ENCODE peak calls at places on chromosomes 16 and 17, in ten cellular contexts. P is right lobe of liver; I is effector memory CD4-positive, alpha-beta T cell; A is pancreas; M is CD4-positive, alpha-beta memory T cell; S is right atrium auricular region; H is brain microvascular endothelial cell; J is lower lobe of right lung; W is colonic mucosa; L is caudate nucleus. G is an unnamed sample.

GRCh38 chr17:51439395-51440229 is 179.3 kb downstream of the UTP18 start:
- DNase-seq in H (peak), A (no peak), P (peak), M (no peak), L (no peak), J (no peak), W (no peak), I (no peak), S (no peak), G (no peak)

GRCh38 chr16:88393571-88393970 is 10.8 kb downstream of the ZNF469 start:
- DNase-seq in S (no peak), J (no peak), A (no peak), L (no peak), W (no peak), M (no peak), P (no peak), I (no peak), H (no peak), G (no peak)

GRCh38 chr16:72987480-72987901 is 60.4 kb downstream of the ZFHX3 start:
- DNase-seq in H (no peak), M (no peak), L (no peak), W (no peak), S (no peak), P (no peak), I (no peak), A (no peak), J (no peak), G (no peak)

GRCh38 chr17:76351526-76352071 is 2.1 kb downstream of the PRPSAP1 start:
- DNase-seq in I (no peak), L (no peak), M (no peak), P (no peak), J (no peak), W (no peak), H (no peak), A (no peak), S (no peak), G (no peak)

GRCh38 chr16:28097500-28097899 is 34.0 kb upstream of the GSG1L start:
- DNase-seq in I (no peak), A (peak), S (no peak), P (no peak), L (no peak), J (peak), W (no peak), H (no peak), M (no peak), G (no peak)

GRCh38 chr16:11071829-11072228 is 127.5 kb downstream of the CLEC16A start:
- DNase-seq in H (no peak), A (no peak), I (no peak), M (no peak), S (no peak), J (no peak), P (no peak), W (no peak), L (no peak), G (no peak)

GRCh38 chr16:71402674-71403073 is 39.2 kb downstream of the TLE7 start:
- DNase-seq in H (no peak), J (no peak), I (no peak), L (no peak), A (no peak), P (no peak), W (no peak), M (no peak), S (no peak), G (no peak)

GRCh38 chr17:17448076-17448475 is 28.7 kb upstream of the MED9 start:
- DNase-seq in I (no peak), P (no peak), W (no peak), J (no peak), H (no peak), L (no peak), A (no peak), S (no peak), M (no peak), G (no peak)

GRCh38 chr17:60156746-60157145 is 7.0 kb downstream of the CA4 start:
- DNase-seq in J (peak), W (no peak), S (no peak), I (no peak), P (no peak), H (no peak), A (no peak), M (no peak), L (no peak), G (no peak)

DNA sequence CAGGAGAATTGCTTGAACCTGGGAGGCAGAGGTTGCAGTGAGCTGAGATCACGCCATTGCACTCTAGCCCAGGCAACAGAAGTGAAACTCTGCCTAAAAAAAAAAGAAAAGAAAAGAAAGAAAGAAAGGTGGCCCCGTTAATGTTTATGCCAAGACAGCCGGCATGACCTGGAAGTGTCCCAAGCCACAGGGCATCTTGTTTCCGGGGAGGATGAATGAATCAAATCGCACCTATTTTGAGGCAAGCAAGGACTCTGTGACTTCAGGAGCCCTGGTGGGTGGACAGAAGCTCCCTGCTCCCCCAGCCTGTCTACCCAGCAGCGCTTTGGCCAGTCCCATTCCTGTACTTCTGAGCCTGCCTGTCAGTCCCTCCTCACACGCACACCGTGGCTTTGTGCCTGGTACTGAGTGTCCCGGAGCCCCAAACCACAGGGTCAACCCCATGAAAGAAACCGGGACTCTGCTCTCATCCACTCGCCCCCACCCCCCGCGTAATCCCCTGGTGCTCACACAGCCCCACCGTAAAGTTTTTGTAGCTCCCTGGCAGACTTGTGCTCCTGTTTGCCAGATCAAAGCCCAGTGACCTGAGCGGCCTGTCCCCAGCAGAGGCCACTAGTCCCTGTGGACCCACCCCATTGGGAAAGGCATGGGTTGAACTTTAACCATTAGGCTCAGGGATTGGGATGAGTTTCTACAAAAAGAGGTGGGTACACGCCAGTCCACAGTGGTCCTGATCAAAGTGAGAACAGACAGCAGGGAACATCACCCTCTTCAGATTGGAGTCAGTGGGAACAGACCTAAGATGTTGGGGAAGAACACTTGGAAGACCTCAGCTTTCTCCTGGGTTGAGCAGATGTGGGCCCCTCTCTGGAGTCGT is 19.3 kb downstream of the CD2BP2 start:
- DNase-seq in S (no peak), P (peak), M (no peak), A (no peak), W (peak), H (no peak), J (no peak), I (peak), L (no peak), G (no peak)
- H3K27ac ChIP-seq in S (peak), P (peak), M (peak), A (peak), W (peak), H (no peak), J (peak), I (peak), L (peak), G (peak)

DNA sequence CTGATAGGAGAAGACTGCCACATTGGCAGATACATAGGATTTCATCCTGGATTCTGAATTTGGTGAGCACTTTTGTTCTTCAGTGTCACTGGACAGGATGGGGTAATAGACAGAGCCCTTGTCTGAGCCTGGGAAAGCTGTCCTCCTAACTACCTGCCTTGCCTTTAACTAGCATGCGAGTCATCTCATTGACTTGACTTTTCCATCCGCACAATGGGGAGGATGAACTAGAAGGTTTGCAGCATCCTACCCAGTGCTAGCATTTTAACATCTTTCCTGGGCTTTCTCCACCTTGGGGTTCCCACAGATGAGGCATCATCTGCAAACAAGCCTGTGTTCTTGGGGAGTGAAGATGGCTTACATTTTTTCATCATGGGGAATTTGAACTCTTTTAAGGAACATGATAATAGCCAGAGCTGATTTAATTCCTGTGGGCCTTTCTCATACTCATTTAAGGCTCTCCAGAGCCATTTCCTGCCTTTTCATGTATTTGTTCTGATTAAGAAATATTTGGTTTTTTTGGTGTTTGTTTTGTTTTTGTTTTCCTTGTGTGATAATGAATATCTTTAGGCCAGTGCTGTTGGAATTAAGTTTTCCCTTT is 139.5 kb downstream of the MSI2 start:
- DNase-seq in A (no peak), J (no peak), H (no peak), S (no peak), L (no peak), I (no peak), W (no peak), M (no peak), P (no peak), G (no peak)
- H3K27ac ChIP-seq in A (no peak), J (no peak), H (no peak), S (no peak), L (peak), I (no peak), W (no peak), M (no peak), P (no peak), G (no peak)

GRCh38 chr17:13393841-13394710 is 207.7 kb downstream of the HS3ST3A1 start:
- DNase-seq in H (peak), L (no peak), S (no peak), M (no peak), J (no peak), A (no peak), I (no peak), W (no peak), P (no peak), G (no peak)
- H3K27ac ChIP-seq in H (peak), L (no peak), S (no peak), M (no peak), J (no peak), A (no peak), I (no peak), W (no peak), P (no peak), G (no peak)

GRCh38 chr16:14576532-14576931 is 53.5 kb downstream of the PARN start:
- DNase-seq in S (no peak), L (no peak), W (no peak), A (no peak), I (no peak), P (no peak), M (no peak), H (no peak), J (no peak), G (no peak)
- H3K27ac ChIP-seq in S (no peak), L (no peak), W (peak), A (no peak), I (no peak), P (peak), M (no peak), H (no peak), J (no peak), G (no peak)

GRCh38 chr17:40306395-40306794 is 2.6 kb upstream of the RARA start:
- DNase-seq in J (no peak), I (no peak), A (no peak), H (no peak), L (no peak), S (no peak), W (no peak), M (no peak), P (no peak), G (no peak)
- H3K27ac ChIP-seq in J (peak), I (no peak), A (no peak), H (no peak), L (no peak), S (peak), W (peak), M (peak), P (no peak), G (no peak)

DNA sequence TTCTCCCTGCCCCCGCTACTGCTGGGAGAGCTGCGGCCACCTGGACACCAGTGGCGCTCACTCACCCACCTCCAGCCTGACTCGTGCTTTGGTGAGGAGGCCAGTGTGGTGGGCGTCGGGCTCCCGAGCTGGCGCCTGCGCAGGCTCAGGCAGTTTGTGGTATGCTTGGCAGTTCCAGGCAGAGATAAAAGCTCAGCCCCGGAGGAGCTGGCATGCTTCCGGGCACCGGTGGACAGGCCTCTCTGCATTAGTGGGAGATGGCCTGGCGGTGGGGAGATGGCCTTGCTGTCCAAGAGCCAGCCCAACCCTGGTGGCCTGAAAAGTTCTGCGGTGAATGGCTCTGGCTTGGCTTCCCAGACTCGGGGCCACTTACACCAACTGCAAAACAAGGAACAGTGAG is 4.1 kb downstream of the ADGRG1 start:
- DNase-seq in S (no peak), P (no peak), W (no peak), J (no peak), A (no peak), I (no peak), H (no peak), M (no peak), L (no peak), G (peak)
- H3K27ac ChIP-seq in S (peak), P (no peak), W (no peak), J (no peak), A (no peak), I (no peak), H (no peak), M (no peak), L (peak), G (peak)

GRCh38 chr17:57832299-57832698 is 17.5 kb downstream of the MRPS23 start:
- DNase-seq in J (no peak), W (no peak), S (no peak), H (no peak), M (no peak), A (no peak), P (no peak), I (no peak), L (no peak), G (no peak)
- H3K27ac ChIP-seq in J (no peak), W (no peak), S (peak), H (no peak), M (no peak), A (no peak), P (no peak), I (no peak), L (no peak), G (peak)

DNA sequence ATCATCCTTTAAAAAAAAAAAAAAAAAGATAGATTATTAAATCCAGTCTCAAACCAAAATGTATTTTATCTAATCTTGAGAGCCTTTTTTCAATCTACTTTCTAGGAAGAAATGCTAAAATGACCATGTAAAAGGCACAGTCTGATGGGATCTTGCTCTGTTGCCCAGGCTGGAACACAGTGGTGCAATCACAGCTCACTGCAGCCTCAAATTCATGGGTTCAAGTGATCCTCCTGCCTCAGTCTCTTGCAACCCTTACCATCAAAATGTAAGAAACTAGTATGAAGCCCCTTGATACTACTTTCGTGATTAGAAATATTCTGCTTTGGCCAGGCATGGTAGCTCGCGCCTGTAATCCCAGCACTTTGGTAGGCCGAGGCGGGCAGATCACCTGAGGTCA is 70.8 kb downstream of the HELZ start:
- DNase-seq in P (no peak), L (no peak), A (no peak), H (no peak), J (no peak), M (no peak), S (no peak), W (no peak), I (no peak), G (no peak)
- H3K27ac ChIP-seq in P (no peak), L (no peak), A (no peak), H (no peak), J (no peak), M (no peak), S (no peak), W (no peak), I (no peak), G (no peak)

G was measured in substantia nigra.